ENCODE peak calls at places on chromosomes 5 and 9, in nine cellular contexts. One of them, this sample, is unnamed.
A peak's percentile ranks its signal among the peaks of the same experiment; 100 is the strongest.

GRCh38 chr5:32842798-32843531 is 131.8 kb downstream of the NPR3 start:
- DNase-seq in stimulated activated CD4-positive, alpha-beta T cell treated with anti-CD3 and anti-CD28 coated beads, Interleukin-4, amount 100 ng/mL, for 48 hours: no peak
- DNase-seq in HEK293T: no peak
- DNase-seq in stimulated activated CD8-positive, alpha-beta memory T cell treated with anti-CD3 and anti-CD28 coated beads, Interleukin-4, amount 100 ng/mL, for 1 hour: no peak
- DNase-seq in skeletal muscle cell: no peak
- DNase-seq in fibroblast of villous mesenchyme: no peak
- DNase-seq in mammary epithelial cell: peak; percentile 25
- DNase-seq in GM03348: no peak
- DNase-seq in fibroblast of pulmonary artery: no peak
- DNase-seq in this sample: no peak

GRCh38 chr5:179326176-179326997 is 18.9 kb downstream of the ADAMTS2 start:
- DNase-seq in stimulated activated CD8-positive, alpha-beta memory T cell treated with anti-CD3 and anti-CD28 coated beads, Interleukin-4, amount 100 ng/mL, for 1 hour: no peak
- DNase-seq in GM03348: peak; percentile 89
- DNase-seq in fibroblast of villous mesenchyme: peak; percentile 87
- DNase-seq in stimulated activated CD4-positive, alpha-beta T cell treated with anti-CD3 and anti-CD28 coated beads, Interleukin-4, amount 100 ng/mL, for 48 hours: no peak
- DNase-seq in skeletal muscle cell: peak; percentile 96
- DNase-seq in HEK293T: no peak
- DNase-seq in fibroblast of pulmonary artery: peak; percentile 61
- DNase-seq in mammary epithelial cell: no peak
- DNase-seq in this sample: no peak

GRCh38 chr9:77839459-77840140 is 191.5 kb upstream of the GNA14 start:
- DNase-seq in skeletal muscle cell: peak; percentile 37
- DNase-seq in stimulated activated CD8-positive, alpha-beta memory T cell treated with anti-CD3 and anti-CD28 coated beads, Interleukin-4, amount 100 ng/mL, for 1 hour: no peak
- DNase-seq in GM03348: peak; percentile 56
- DNase-seq in HEK293T: no peak
- DNase-seq in fibroblast of pulmonary artery: peak; percentile 78
- DNase-seq in fibroblast of villous mesenchyme: peak; percentile 73
- DNase-seq in stimulated activated CD4-positive, alpha-beta T cell treated with anti-CD3 and anti-CD28 coated beads, Interleukin-4, amount 100 ng/mL, for 48 hours: no peak
- DNase-seq in mammary epithelial cell: peak; percentile 34
- DNase-seq in this sample: peak; percentile 66

GRCh38 chr9:124122813-124123462 is 111.4 kb downstream of the LHX2 start:
- DNase-seq in fibroblast of villous mesenchyme: peak; percentile 36
- DNase-seq in HEK293T: no peak
- DNase-seq in skeletal muscle cell: no peak
- DNase-seq in mammary epithelial cell: no peak
- DNase-seq in stimulated activated CD4-positive, alpha-beta T cell treated with anti-CD3 and anti-CD28 coated beads, Interleukin-4, amount 100 ng/mL, for 48 hours: no peak
- DNase-seq in stimulated activated CD8-positive, alpha-beta memory T cell treated with anti-CD3 and anti-CD28 coated beads, Interleukin-4, amount 100 ng/mL, for 1 hour: no peak
- DNase-seq in fibroblast of pulmonary artery: peak; percentile 46
- DNase-seq in GM03348: peak; percentile 70
- DNase-seq in this sample: no peak

GRCh38 chr9:114745108-114745848 is 60.6 kb downstream of the TNFSF15 start:
- DNase-seq in fibroblast of villous mesenchyme: no peak
- DNase-seq in GM03348: peak; percentile 39
- DNase-seq in mammary epithelial cell: no peak
- DNase-seq in HEK293T: no peak
- DNase-seq in skeletal muscle cell: no peak
- DNase-seq in fibroblast of pulmonary artery: peak; percentile 29
- DNase-seq in stimulated activated CD8-positive, alpha-beta memory T cell treated with anti-CD3 and anti-CD28 coated beads, Interleukin-4, amount 100 ng/mL, for 1 hour: no peak
- DNase-seq in stimulated activated CD4-positive, alpha-beta T cell treated with anti-CD3 and anti-CD28 coated beads, Interleukin-4, amount 100 ng/mL, for 48 hours: no peak
- DNase-seq in this sample: peak; percentile 54

GRCh38 chr9:16155878-16156277 is 603.0 kb downstream of the CCDC171 start:
- DNase-seq in mammary epithelial cell: no peak
- DNase-seq in fibroblast of villous mesenchyme: no peak
- DNase-seq in skeletal muscle cell: no peak
- DNase-seq in stimulated activated CD4-positive, alpha-beta T cell treated with anti-CD3 and anti-CD28 coated beads, Interleukin-4, amount 100 ng/mL, for 48 hours: no peak
- DNase-seq in fibroblast of pulmonary artery: no peak
- DNase-seq in stimulated activated CD8-positive, alpha-beta memory T cell treated with anti-CD3 and anti-CD28 coated beads, Interleukin-4, amount 100 ng/mL, for 1 hour: no peak
- DNase-seq in GM03348: no peak
- DNase-seq in HEK293T: no peak
- DNase-seq in this sample: no peak

GRCh38 chr9:33351547-33351946 is 50.8 kb downstream of the AQP7 start:
- DNase-seq in stimulated activated CD4-positive, alpha-beta T cell treated with anti-CD3 and anti-CD28 coated beads, Interleukin-4, amount 100 ng/mL, for 48 hours: no peak
- DNase-seq in fibroblast of villous mesenchyme: no peak
- DNase-seq in mammary epithelial cell: peak; percentile 59
- DNase-seq in skeletal muscle cell: no peak
- DNase-seq in HEK293T: no peak
- DNase-seq in GM03348: no peak
- DNase-seq in stimulated activated CD8-positive, alpha-beta memory T cell treated with anti-CD3 and anti-CD28 coated beads, Interleukin-4, amount 100 ng/mL, for 1 hour: no peak
- DNase-seq in fibroblast of pulmonary artery: no peak
- DNase-seq in this sample: no peak

GRCh38 chr9:3751125-3751758 is 225.4 kb upstream of the RFX3 start:
- DNase-seq in fibroblast of villous mesenchyme: peak; percentile 53
- DNase-seq in skeletal muscle cell: peak; percentile 62
- DNase-seq in stimulated activated CD8-positive, alpha-beta memory T cell treated with anti-CD3 and anti-CD28 coated beads, Interleukin-4, amount 100 ng/mL, for 1 hour: no peak
- DNase-seq in stimulated activated CD4-positive, alpha-beta T cell treated with anti-CD3 and anti-CD28 coated beads, Interleukin-4, amount 100 ng/mL, for 48 hours: no peak
- DNase-seq in mammary epithelial cell: peak; percentile 68
- DNase-seq in GM03348: peak; percentile 74
- DNase-seq in HEK293T: no peak
- DNase-seq in fibroblast of pulmonary artery: peak; percentile 73
- DNase-seq in this sample: peak; percentile 63

GRCh38 chr5:107384256-107384655 is 286.5 kb downstream of the EFNA5 start:
- DNase-seq in stimulated activated CD8-positive, alpha-beta memory T cell treated with anti-CD3 and anti-CD28 coated beads, Interleukin-4, amount 100 ng/mL, for 1 hour: no peak
- DNase-seq in mammary epithelial cell: no peak
- DNase-seq in fibroblast of villous mesenchyme: no peak
- DNase-seq in fibroblast of pulmonary artery: no peak
- DNase-seq in HEK293T: no peak
- DNase-seq in GM03348: no peak
- DNase-seq in skeletal muscle cell: no peak
- DNase-seq in stimulated activated CD4-positive, alpha-beta T cell treated with anti-CD3 and anti-CD28 coated beads, Interleukin-4, amount 100 ng/mL, for 48 hours: no peak
- DNase-seq in this sample: no peak

GRCh38 chr9:83523684-83524083 is 14.5 kb downstream of the FRMD3 start:
- DNase-seq in skeletal muscle cell: no peak
- DNase-seq in GM03348: no peak
- DNase-seq in fibroblast of pulmonary artery: no peak
- DNase-seq in HEK293T: no peak
- DNase-seq in stimulated activated CD4-positive, alpha-beta T cell treated with anti-CD3 and anti-CD28 coated beads, Interleukin-4, amount 100 ng/mL, for 48 hours: no peak
- DNase-seq in fibroblast of villous mesenchyme: no peak
- DNase-seq in stimulated activated CD8-positive, alpha-beta memory T cell treated with anti-CD3 and anti-CD28 coated beads, Interleukin-4, amount 100 ng/mL, for 1 hour: no peak
- DNase-seq in mammary epithelial cell: no peak
- DNase-seq in this sample: no peak

GRCh38 chr9:21357479-21358290 is 7.0 kb upstream of the IFNA6 start:
- DNase-seq in HEK293T: no peak
- DNase-seq in skeletal muscle cell: no peak
- DNase-seq in stimulated activated CD8-positive, alpha-beta memory T cell treated with anti-CD3 and anti-CD28 coated beads, Interleukin-4, amount 100 ng/mL, for 1 hour: no peak
- DNase-seq in mammary epithelial cell: no peak
- DNase-seq in fibroblast of pulmonary artery: no peak
- DNase-seq in fibroblast of villous mesenchyme: peak; percentile 4
- DNase-seq in stimulated activated CD4-positive, alpha-beta T cell treated with anti-CD3 and anti-CD28 coated beads, Interleukin-4, amount 100 ng/mL, for 48 hours: no peak
- DNase-seq in GM03348: peak; percentile 3
- DNase-seq in this sample: no peak

GRCh38 chr5:159458217-159458711 is 128.0 kb upstream of the IL12B start:
- DNase-seq in mammary epithelial cell: no peak
- DNase-seq in stimulated activated CD4-positive, alpha-beta T cell treated with anti-CD3 and anti-CD28 coated beads, Interleukin-4, amount 100 ng/mL, for 48 hours: peak; percentile 26
- DNase-seq in fibroblast of villous mesenchyme: no peak
- DNase-seq in HEK293T: no peak
- DNase-seq in skeletal muscle cell: no peak
- DNase-seq in GM03348: no peak
- DNase-seq in stimulated activated CD8-positive, alpha-beta memory T cell treated with anti-CD3 and anti-CD28 coated beads, Interleukin-4, amount 100 ng/mL, for 1 hour: no peak
- DNase-seq in fibroblast of pulmonary artery: no peak
- DNase-seq in this sample: no peak

GRCh38 chr9:79667716-79668458 is 96.1 kb downstream of the TLE4 start:
- DNase-seq in stimulated activated CD4-positive, alpha-beta T cell treated with anti-CD3 and anti-CD28 coated beads, Interleukin-4, amount 100 ng/mL, for 48 hours: no peak
- DNase-seq in skeletal muscle cell: no peak
- DNase-seq in fibroblast of pulmonary artery: no peak
- DNase-seq in HEK293T: no peak
- DNase-seq in mammary epithelial cell: no peak
- DNase-seq in stimulated activated CD8-positive, alpha-beta memory T cell treated with anti-CD3 and anti-CD28 coated beads, Interleukin-4, amount 100 ng/mL, for 1 hour: no peak
- DNase-seq in fibroblast of villous mesenchyme: no peak
- DNase-seq in GM03348: no peak
- DNase-seq in this sample: no peak

GRCh38 chr5:137350791-137351190 is 148.3 kb downstream of the SPOCK1 start:
- DNase-seq in stimulated activated CD8-positive, alpha-beta memory T cell treated with anti-CD3 and anti-CD28 coated beads, Interleukin-4, amount 100 ng/mL, for 1 hour: no peak
- DNase-seq in stimulated activated CD4-positive, alpha-beta T cell treated with anti-CD3 and anti-CD28 coated beads, Interleukin-4, amount 100 ng/mL, for 48 hours: no peak
- DNase-seq in GM03348: no peak
- DNase-seq in HEK293T: no peak
- DNase-seq in fibroblast of pulmonary artery: no peak
- DNase-seq in mammary epithelial cell: no peak
- DNase-seq in fibroblast of villous mesenchyme: no peak
- DNase-seq in skeletal muscle cell: no peak
- DNase-seq in this sample: no peak

This sample was measured in MCF 10A.